ENCODE peak calls at places on chromosomes 7 and 10, in eight cellular contexts. One of them, this sample, is unnamed.

GRCh38 chr7:42189535-42189934 is 47.5 kb downstream of the GLI3 start:
- DNase-seq in cardiac fibroblast: peak; percentile 44
- DNase-seq in epithelial cell of proximal tubule: no peak
- DNase-seq in body of pancreas: no peak
- DNase-seq in right atrium auricular region: no peak
- DNase-seq in cardiac muscle cell: no peak
- DNase-seq in ovary: no peak
- DNase-seq in breast epithelium: no peak
- DNase-seq in this sample: no peak

GRCh38 chr7:132097550-132098134 is 478.6 kb downstream of the PLXNA4 start:
- DNase-seq in right atrium auricular region: no peak
- DNase-seq in epithelial cell of proximal tubule: no peak
- DNase-seq in cardiac fibroblast: no peak
- DNase-seq in breast epithelium: no peak
- DNase-seq in ovary: no peak
- DNase-seq in body of pancreas: no peak
- DNase-seq in cardiac muscle cell: no peak
- DNase-seq in this sample: no peak

GRCh38 chr7:90520484-90520883 is 51.0 kb downstream of the PTTG1IP2 start:
- DNase-seq in body of pancreas: no peak
- DNase-seq in right atrium auricular region: no peak
- DNase-seq in breast epithelium: no peak
- DNase-seq in ovary: no peak
- DNase-seq in cardiac fibroblast: peak; percentile 16
- DNase-seq in epithelial cell of proximal tubule: no peak
- DNase-seq in cardiac muscle cell: peak; percentile 2
- DNase-seq in this sample: no peak

GRCh38 chr10:111344804-111345203 is 268.0 kb downstream of the ADRA2A start:
- DNase-seq in cardiac fibroblast: no peak
- DNase-seq in body of pancreas: no peak
- DNase-seq in cardiac muscle cell: peak; percentile 5
- DNase-seq in right atrium auricular region: no peak
- DNase-seq in ovary: no peak
- DNase-seq in epithelial cell of proximal tubule: no peak
- DNase-seq in breast epithelium: no peak
- DNase-seq in this sample: no peak

GRCh38 chr10:118405933-118406332 is 63.8 kb upstream of the FAM204A start:
- DNase-seq in breast epithelium: no peak
- DNase-seq in right atrium auricular region: no peak
- DNase-seq in cardiac muscle cell: peak; percentile 27
- DNase-seq in body of pancreas: no peak
- DNase-seq in cardiac fibroblast: no peak
- DNase-seq in ovary: no peak
- DNase-seq in epithelial cell of proximal tubule: no peak
- DNase-seq in this sample: no peak

GRCh38 chr10:80457554-80458262 is 3.6 kb downstream of the TSPAN14 start:
- DNase-seq in cardiac muscle cell: no peak
- DNase-seq in cardiac fibroblast: no peak
- DNase-seq in right atrium auricular region: no peak
- DNase-seq in breast epithelium: no peak
- DNase-seq in ovary: no peak
- DNase-seq in body of pancreas: no peak
- DNase-seq in epithelial cell of proximal tubule: no peak
- DNase-seq in this sample: no peak

GRCh38 chr10:91206427-91206826 is 14.0 kb upstream of the PCGF5 start:
- DNase-seq in cardiac muscle cell: no peak
- DNase-seq in epithelial cell of proximal tubule: no peak
- DNase-seq in body of pancreas: no peak
- DNase-seq in ovary: no peak
- DNase-seq in cardiac fibroblast: no peak
- DNase-seq in right atrium auricular region: no peak
- DNase-seq in breast epithelium: no peak
- DNase-seq in this sample: no peak

GRCh38 chr10:96632974-96633373 is 46.2 kb upstream of the TM9SF3 start:
- DNase-seq in breast epithelium: peak; percentile 60
- DNase-seq in epithelial cell of proximal tubule: no peak
- DNase-seq in body of pancreas: no peak
- DNase-seq in ovary: no peak
- DNase-seq in cardiac muscle cell: peak; percentile 61
- DNase-seq in right atrium auricular region: no peak
- DNase-seq in cardiac fibroblast: no peak
- DNase-seq in this sample: peak; percentile 46

GRCh38 chr10:114095676-114096331 is 52.1 kb downstream of the ADRB1 start:
- DNase-seq in right atrium auricular region: no peak
- DNase-seq in epithelial cell of proximal tubule: no peak
- DNase-seq in cardiac fibroblast: no peak
- DNase-seq in breast epithelium: no peak
- DNase-seq in body of pancreas: no peak
- DNase-seq in ovary: no peak
- DNase-seq in cardiac muscle cell: no peak
- DNase-seq in this sample: no peak

GRCh38 chr10:114094795-114095194 is 51.1 kb downstream of the ADRB1 start:
- DNase-seq in cardiac fibroblast: no peak
- DNase-seq in body of pancreas: no peak
- DNase-seq in cardiac muscle cell: no peak
- DNase-seq in ovary: no peak
- DNase-seq in epithelial cell of proximal tubule: no peak
- DNase-seq in breast epithelium: no peak
- DNase-seq in right atrium auricular region: no peak
- DNase-seq in this sample: no peak

GRCh38 chr10:114102253-114102652 is 58.6 kb downstream of the ADRB1 start:
- DNase-seq in ovary: no peak
- DNase-seq in cardiac muscle cell: no peak
- DNase-seq in breast epithelium: no peak
- DNase-seq in right atrium auricular region: no peak
- DNase-seq in cardiac fibroblast: no peak
- DNase-seq in epithelial cell of proximal tubule: no peak
- DNase-seq in body of pancreas: no peak
- DNase-seq in this sample: no peak

GRCh38 chr10:114100848-114101741 is 57.4 kb downstream of the ADRB1 start:
- DNase-seq in right atrium auricular region: no peak
- DNase-seq in cardiac fibroblast: peak; percentile 46
- DNase-seq in cardiac muscle cell: peak; percentile 23
- DNase-seq in ovary: peak; percentile 22
- DNase-seq in breast epithelium: peak; percentile 54
- DNase-seq in body of pancreas: peak; percentile 27
- DNase-seq in epithelial cell of proximal tubule: no peak
- DNase-seq in this sample: no peak

GRCh38 chr10:114096864-114097263 is 53.2 kb downstream of the ADRB1 start:
- DNase-seq in cardiac muscle cell: no peak
- DNase-seq in ovary: no peak
- DNase-seq in cardiac fibroblast: no peak
- DNase-seq in epithelial cell of proximal tubule: no peak
- DNase-seq in body of pancreas: no peak
- DNase-seq in breast epithelium: no peak
- DNase-seq in right atrium auricular region: no peak
- DNase-seq in this sample: no peak
- H3K4me3 ChIP-seq in cardiac muscle cell: no peak overlapping the region
- H3K4me3 ChIP-seq in ovary: no peak overlapping the region
- H3K4me3 ChIP-seq in cardiac fibroblast: no peak overlapping the region
- H3K4me3 ChIP-seq in epithelial cell of proximal tubule: no peak overlapping the region
- H3K4me3 ChIP-seq in body of pancreas: no peak overlapping the region
- H3K4me3 ChIP-seq in breast epithelium: no peak overlapping the region
- H3K4me3 ChIP-seq in right atrium auricular region: no peak overlapping the region
- H3K4me3 ChIP-seq in this sample: no peak overlapping the region

GRCh38 chr10:6473430-6473829 is 106.6 kb downstream of the PRKCQ start:
- DNase-seq in breast epithelium: no peak
- DNase-seq in body of pancreas: no peak
- DNase-seq in right atrium auricular region: no peak
- DNase-seq in epithelial cell of proximal tubule: no peak
- DNase-seq in cardiac muscle cell: no peak
- DNase-seq in ovary: no peak
- DNase-seq in cardiac fibroblast: no peak
- DNase-seq in this sample: no peak
- TF ChIP-seq CTCF in breast epithelium: no peak
- TF ChIP-seq CTCF in body of pancreas: no peak
- TF ChIP-seq CTCF in right atrium auricular region: no peak
- TF ChIP-seq CTCF in epithelial cell of proximal tubule: no peak
- TF ChIP-seq CTCF in cardiac muscle cell: no peak
- TF ChIP-seq CTCF in ovary: no peak
- TF ChIP-seq CTCF in cardiac fibroblast: no peak
- TF ChIP-seq CTCF in this sample: no peak

DNA sequence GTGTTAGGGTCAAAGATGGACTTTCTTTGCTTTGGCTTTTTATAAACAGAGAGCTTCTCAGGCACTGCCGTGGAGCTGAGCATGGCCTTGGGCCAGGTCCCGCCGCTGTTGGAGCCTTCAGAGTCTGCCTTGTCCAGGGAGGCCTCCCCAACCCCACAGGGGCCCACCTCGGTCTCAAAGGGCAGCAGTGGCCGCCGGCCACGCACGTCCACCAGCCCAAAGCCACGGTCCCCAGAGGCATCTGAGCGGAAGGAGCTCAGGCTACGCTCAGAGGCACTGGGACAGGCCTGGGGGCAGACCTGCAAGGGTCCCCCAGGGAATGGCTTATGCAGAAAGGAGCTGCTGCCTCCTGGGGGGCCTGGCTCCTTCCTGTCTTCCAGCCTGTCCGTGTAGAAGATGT is 105.0 kb downstream of the DLG5 start:
- DNase-seq in cardiac fibroblast: no peak
- DNase-seq in ovary: no peak
- DNase-seq in breast epithelium: no peak
- DNase-seq in right atrium auricular region: no peak
- DNase-seq in epithelial cell of proximal tubule: no peak
- DNase-seq in cardiac muscle cell: no peak
- DNase-seq in body of pancreas: no peak
- DNase-seq in this sample: no peak
- H3K4me3 ChIP-seq in cardiac fibroblast: no peak overlapping the region
- H3K4me3 ChIP-seq in ovary: no peak overlapping the region
- H3K4me3 ChIP-seq in breast epithelium: no peak overlapping the region
- H3K4me3 ChIP-seq in right atrium auricular region: no peak overlapping the region
- H3K4me3 ChIP-seq in epithelial cell of proximal tubule: no peak overlapping the region
- H3K4me3 ChIP-seq in cardiac muscle cell: no peak overlapping the region
- H3K4me3 ChIP-seq in body of pancreas: no peak overlapping the region
- H3K4me3 ChIP-seq in this sample: no peak overlapping the region

GRCh38 chr7:79244482-79244881 is 209.0 kb downstream of the MAGI2 start:
- DNase-seq in ovary: no peak
- DNase-seq in epithelial cell of proximal tubule: no peak
- DNase-seq in body of pancreas: no peak
- DNase-seq in cardiac fibroblast: no peak
- DNase-seq in cardiac muscle cell: no peak
- DNase-seq in breast epithelium: no peak
- DNase-seq in right atrium auricular region: no peak
- DNase-seq in this sample: no peak

GRCh38 chr7:79241288-79242055 is 212.0 kb downstream of the MAGI2 start:
- DNase-seq in epithelial cell of proximal tubule: peak; percentile 51
- DNase-seq in right atrium auricular region: no peak
- DNase-seq in body of pancreas: no peak
- DNase-seq in ovary: no peak
- DNase-seq in cardiac fibroblast: peak; percentile 69
- DNase-seq in breast epithelium: no peak
- DNase-seq in cardiac muscle cell: no peak
- DNase-seq in this sample: no peak

GRCh38 chr7:79240413-79240812 is 213.1 kb downstream of the MAGI2 start:
- DNase-seq in epithelial cell of proximal tubule: no peak
- DNase-seq in body of pancreas: no peak
- DNase-seq in cardiac muscle cell: no peak
- DNase-seq in cardiac fibroblast: no peak
- DNase-seq in breast epithelium: no peak
- DNase-seq in right atrium auricular region: no peak
- DNase-seq in ovary: no peak
- DNase-seq in this sample: no peak

DNA sequence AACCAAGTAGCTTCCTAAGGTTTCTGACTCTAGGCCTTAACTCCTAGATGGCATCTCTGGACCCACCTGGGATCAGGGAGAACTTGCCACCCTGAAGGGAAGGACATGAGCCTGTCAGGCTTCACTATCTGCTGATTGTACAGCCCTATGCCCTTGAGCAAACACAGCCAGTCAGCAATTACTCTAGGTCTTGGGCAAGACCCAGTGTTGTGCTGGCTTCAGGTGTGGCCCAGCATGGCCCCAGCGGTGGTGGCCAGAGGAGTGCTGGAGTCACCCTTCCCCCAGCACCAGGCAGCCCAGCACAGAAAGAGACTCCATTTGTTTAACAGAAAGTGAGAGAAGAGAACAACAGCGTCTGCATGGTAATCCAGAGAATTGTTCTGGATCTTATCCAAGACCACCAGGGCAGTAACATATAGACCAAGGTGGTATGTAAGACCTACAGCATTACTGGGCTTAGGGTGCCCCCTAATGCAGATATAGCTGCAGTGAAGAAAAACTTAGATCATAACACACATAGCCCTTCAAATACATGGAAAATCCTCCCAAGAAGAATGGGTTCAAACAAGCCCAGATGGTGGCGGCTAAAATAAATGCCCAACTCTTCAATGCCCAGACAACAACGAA is 207.7 kb downstream of the MAGI2 start:
- DNase-seq in epithelial cell of proximal tubule: no peak
- DNase-seq in right atrium auricular region: no peak
- DNase-seq in cardiac muscle cell: no peak
- DNase-seq in cardiac fibroblast: no peak
- DNase-seq in ovary: no peak
- DNase-seq in breast epithelium: no peak
- DNase-seq in body of pancreas: no peak
- DNase-seq in this sample: no peak
- TF ChIP-seq CTCF in epithelial cell of proximal tubule: no peak
- TF ChIP-seq CTCF in right atrium auricular region: no peak
- TF ChIP-seq CTCF in cardiac muscle cell: no peak
- TF ChIP-seq CTCF in cardiac fibroblast: no peak
- TF ChIP-seq CTCF in ovary: no peak
- TF ChIP-seq CTCF in breast epithelium: no peak
- TF ChIP-seq CTCF in body of pancreas: no peak
- TF ChIP-seq CTCF in this sample: peak; percentile 11

GRCh38 chr10:132249232-132249724 is 58.5 kb downstream of the STK32C start:
- DNase-seq in ovary: no peak
- DNase-seq in breast epithelium: no peak
- DNase-seq in cardiac fibroblast: no peak
- DNase-seq in epithelial cell of proximal tubule: no peak
- DNase-seq in body of pancreas: no peak
- DNase-seq in cardiac muscle cell: no peak
- DNase-seq in right atrium auricular region: no peak
- DNase-seq in this sample: no peak
- H3K4me3 ChIP-seq in ovary: no peak overlapping the region
- H3K4me3 ChIP-seq in breast epithelium: no peak overlapping the region
- H3K4me3 ChIP-seq in cardiac fibroblast: no peak overlapping the region
- H3K4me3 ChIP-seq in epithelial cell of proximal tubule: no peak overlapping the region
- H3K4me3 ChIP-seq in body of pancreas: no peak overlapping the region
- H3K4me3 ChIP-seq in cardiac muscle cell: no peak overlapping the region
- H3K4me3 ChIP-seq in right atrium auricular region: peak overlapping the region; percentile 23
- H3K4me3 ChIP-seq in this sample: no peak overlapping the region